ENCODE peak calls at places on chromosomes 11 and 22, in seven cellular contexts. Z, E, K, D, T, C and F are unnamed samples.

GRCh38 chr22:19430890-19431541 is 517 bp downstream of the HIRA start:
- DNase-seq in K (peak; percentile 47), Z (no peak), C (no peak), E (peak; percentile 12), D (peak; percentile 38), T (no peak), F (no peak)

GRCh38 chr22:46694423-46695170 is 43.5 kb downstream of the CERK start:
- DNase-seq in K (no peak), D (no peak), T (no peak), C (no peak), E (no peak), Z (peak; percentile 61), F (no peak)

GRCh38 chr22:23749747-23750373 is 1.1 kb downstream of the ZNF70 start:
- DNase-seq in D (no peak), C (no peak), T (no peak), E (no peak), Z (no peak), K (no peak), F (no peak)

GRCh38 chr11:112623057-112623456 is 338.2 kb upstream of the NCAM1 start:
- DNase-seq in Z (no peak), K (no peak), E (no peak), T (no peak), D (no peak), C (no peak), F (no peak)

GRCh38 chr11:9905562-9905961 is 241.7 kb downstream of the SWAP70 start:
- DNase-seq in T (no peak), D (peak; percentile 69), E (no peak), C (no peak), K (no peak), Z (no peak), F (peak; percentile 9)

GRCh38 chr11:23897453-23898289 is 599.2 kb upstream of the LUZP2 start:
- DNase-seq in K (no peak), E (no peak), D (peak; percentile 95), T (no peak), Z (no peak), C (peak; percentile 4), F (peak; percentile 86)

GRCh38 chr11:60332923-60333322 is 5.9 kb downstream of the MS4A6E start:
- DNase-seq in K (no peak), D (no peak), Z (no peak), E (no peak), T (no peak), C (no peak), F (no peak)

GRCh38 chr11:76972051-76972450 is 62.1 kb upstream of the B3GNT6 start:
- DNase-seq in K (no peak), C (no peak), D (no peak), E (no peak), Z (no peak), T (no peak), F (no peak)

GRCh38 chr22:17922925-17923898 is 101.1 kb downstream of the MICAL3 start:
- DNase-seq in C (no peak), E (no peak), D (peak; percentile 66), Z (no peak), T (no peak), K (no peak), F (peak; percentile 70)

GRCh38 chr22:20223421-20224245 is 44.5 kb downstream of the RTN4R start:
- DNase-seq in K (no peak), E (no peak), C (no peak), Z (no peak), D (no peak), T (no peak), F (no peak)

GRCh38 chr22:44735518-44736428 is 16.6 kb upstream of the ARHGAP8 start:
- DNase-seq in E (peak; percentile 60), C (no peak), T (peak; percentile 83), Z (peak; percentile 82), D (peak; percentile 56), K (peak; percentile 51), F (peak; percentile 25)

GRCh38 chr22:38415046-38415445 is 40.0 kb downstream of the KCNJ4 start:
- DNase-seq in D (no peak), E (no peak), T (peak; percentile 14), K (no peak), Z (peak; percentile 55), C (no peak), F (no peak)

GRCh38 chr11:8871283-8871775 is 39.7 kb upstream of the AKIP1 start:
- DNase-seq in E (peak; percentile 37), K (no peak), C (peak; percentile 92), T (peak; percentile 62), Z (peak; percentile 92), D (peak; percentile 92), F (peak; percentile 81)

GRCh38 chr22:45101828-45102227 is 61.9 kb upstream of the NUP50 start:
- DNase-seq in D (peak; percentile 82), E (peak; percentile 59), C (peak; percentile 57), K (peak; percentile 39), Z (peak; percentile 78), T (peak; percentile 44), F (peak; percentile 34)

GRCh38 chr11:114075891-114076441 is 16.5 kb downstream of the ZBTB16 start:
- DNase-seq in C (no peak), Z (peak; percentile 77), T (no peak), E (no peak), K (no peak), D (peak; percentile 89), F (peak; percentile 44)

GRCh38 chr11:47616726-47617416 is 22.7 kb upstream of the C1QTNF4 start:
- DNase-seq in C (peak; percentile 59), D (peak; percentile 88), K (peak; percentile 43), T (peak; percentile 69), E (no peak), Z (peak; percentile 71), F (peak; percentile 75)

GRCh38 chr11:7575841-7576451 is 62.1 kb downstream of the PPFIBP2 start:
- DNase-seq in T (no peak), Z (no peak), D (no peak), K (peak; percentile 35), E (peak; percentile 62), C (no peak), F (no peak)

GRCh38 chr11:41456288-41456687 is 3.2 kb downstream of the LRRC4C start:
- DNase-seq in C (no peak), E (no peak), K (no peak), T (no peak), D (no peak), Z (no peak), F (no peak)

GRCh38 chr22:29316429-29316828 is 932 bp upstream of the RASL10A start:
- DNase-seq in D (no peak), E (no peak), K (no peak), C (no peak), T (no peak), Z (no peak), F (no peak)

GRCh38 chr22:29314074-29314473 is 1.4 kb downstream of the RASL10A start:
- DNase-seq in D (no peak), C (no peak), E (no peak), K (no peak), T (no peak), Z (no peak), F (no peak)

GRCh38 chr22:29315286-29316195 is at the start of gene RASL10A:
- DNase-seq in E (no peak), T (no peak), K (no peak), Z (no peak), C (no peak), D (no peak), F (no peak)

GRCh38 chr22:29313126-29314071 is 2.1 kb downstream of the RASL10A start:
- DNase-seq in E (no peak), D (peak; percentile 42), Z (peak; percentile 70), K (no peak), C (no peak), T (peak; percentile 44), F (no peak)

DNA sequence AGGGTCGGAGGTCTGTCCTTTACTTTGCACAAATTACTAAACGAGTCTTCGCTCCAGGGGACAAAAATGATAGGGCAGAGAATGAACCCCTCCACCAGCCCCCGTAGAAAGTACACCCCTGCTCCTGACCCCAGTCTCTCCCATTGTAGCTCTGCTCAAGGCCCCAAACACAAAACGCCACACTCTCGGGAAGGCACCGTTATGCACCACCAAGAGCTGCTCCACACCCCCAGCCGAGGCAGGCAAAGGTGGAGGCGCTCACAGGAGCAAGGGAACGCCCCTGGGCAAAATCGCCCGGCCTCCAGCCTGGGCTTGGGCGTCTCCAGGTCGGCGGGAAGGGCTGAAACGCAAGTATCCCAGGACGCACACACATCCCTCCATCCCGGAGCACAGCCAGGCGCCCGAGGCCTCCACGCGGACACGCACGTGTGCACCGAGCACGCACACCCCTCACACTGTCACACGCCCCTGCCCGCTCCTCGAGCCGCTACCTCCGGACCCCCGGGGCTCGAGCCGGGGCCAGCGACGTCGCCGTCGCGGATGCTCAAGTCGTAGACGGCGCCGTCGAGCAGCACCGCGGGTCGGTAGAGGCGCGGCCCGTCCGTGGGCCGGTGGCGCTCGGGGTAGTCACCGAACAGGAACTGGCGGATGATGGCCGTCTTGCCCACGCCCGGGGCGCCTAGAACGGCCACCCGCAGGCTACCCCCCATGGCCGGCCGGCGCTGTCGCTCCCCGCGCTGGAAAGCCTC is 786 bp downstream of the RASL10A start:
- DNase-seq in Z (no peak), K (no peak), D (no peak), C (no peak), E (no peak), T (no peak), F (no peak)
- H3K4me3 ChIP-seq in Z (peak overlapping the region; percentile 18), K (no peak overlapping the region), D (no peak overlapping the region), C (no peak overlapping the region), E (peak overlapping the region; percentile 35), T (peak overlapping the region; percentile 18), F (no peak overlapping the region)

GRCh38 chr11:15938362-15938725 is 418.0 kb downstream of the SOX6 start:
- DNase-seq in E (no peak), Z (no peak), D (no peak), K (no peak), C (no peak), T (no peak), F (no peak)
- H3K4me3 ChIP-seq in E (no peak overlapping the region), Z (peak overlapping the region; percentile 2), D (no peak overlapping the region), K (no peak overlapping the region), C (no peak overlapping the region), T (no peak overlapping the region), F (no peak overlapping the region)

DNA sequence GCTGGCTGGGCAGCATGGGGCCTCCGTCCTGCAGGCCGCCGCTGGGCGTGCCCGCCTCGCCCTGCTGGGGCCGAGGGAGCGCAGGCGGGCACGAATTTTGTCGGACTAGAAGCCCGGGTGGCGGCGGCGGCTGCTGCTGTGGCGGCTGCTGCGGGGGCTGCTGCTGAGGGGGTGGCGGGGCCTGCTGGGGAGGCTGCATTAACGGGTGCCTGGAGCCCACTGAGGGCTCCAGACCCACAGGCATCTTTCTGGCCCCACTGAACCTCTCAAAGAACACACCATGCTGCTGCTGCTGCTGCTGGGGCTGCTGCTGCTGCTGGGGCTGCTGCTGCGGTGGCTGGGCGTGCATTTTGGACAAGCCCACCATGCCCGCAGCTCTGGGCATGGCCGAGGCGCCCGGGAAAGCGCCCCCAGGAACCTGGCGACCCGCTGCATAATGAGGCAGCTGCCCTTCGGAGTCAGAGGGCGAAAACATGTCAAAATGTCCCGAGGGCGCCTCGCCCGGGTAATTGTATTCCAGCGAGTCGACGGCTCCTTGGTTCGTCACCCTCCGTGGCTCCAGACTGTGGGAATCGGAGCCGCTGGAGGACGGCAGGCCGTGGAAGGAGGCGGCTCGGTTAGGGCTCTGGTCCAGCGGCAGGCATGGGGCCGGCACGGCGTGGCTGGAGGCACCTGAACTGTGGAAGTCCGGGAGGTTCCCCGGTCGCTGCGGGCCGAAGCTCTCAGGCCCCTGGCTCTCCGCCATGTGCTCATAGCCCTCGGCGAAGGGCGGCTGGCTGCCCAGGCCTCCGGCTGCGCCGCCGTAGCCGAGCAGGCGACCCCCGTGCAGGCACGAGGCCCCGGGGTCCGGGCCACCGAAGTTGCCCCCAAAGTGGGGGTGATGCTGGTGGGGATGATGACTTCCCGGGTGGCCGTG is 2.0 kb downstream of the MN1 start:
- DNase-seq in D (peak; percentile 59), E (no peak), Z (no peak), T (no peak), K (no peak), C (no peak), F (no peak)
- H3K4me3 ChIP-seq in D (peak overlapping the region; percentile 81), E (peak overlapping the region; percentile 59), Z (peak overlapping the region; percentile 61), T (peak overlapping the region; percentile 63), K (no peak overlapping the region), C (peak overlapping the region; percentile 53), F (peak overlapping the region; percentile 80)

GRCh38 chr11:67269401-67270255 is 3.4 kb downstream of the GRK2 start:
- DNase-seq in T (no peak), D (no peak), K (no peak), E (no peak), C (no peak), Z (peak; percentile 73), F (no peak)
- H3K4me3 ChIP-seq in T (peak overlapping the region; percentile 3), D (peak overlapping the region; percentile 17), K (peak overlapping the region; percentile 81), E (peak overlapping the region; percentile 93), C (peak overlapping the region; percentile 8), Z (peak overlapping the region; percentile 8), F (no peak overlapping the region)